ENCODE peak calls at places on chromosome 17, in five cellular contexts. Y is IMR-90, J is mesenchymal stem cell, W is neuronal stem cell, E is H1. Q is an unnamed sample.

GRCh38 chr17:44004761-44005526 is 522 bp downstream of the NAGS start:
- DNase-seq in J (no peak), Y (no peak), W (no peak), E (no peak), Q (peak; percentile 36)

GRCh38 chr17:73211745-73212144 is 18.9 kb downstream of the COG1 start:
- DNase-seq in J (no peak), Y (no peak), W (no peak), E (no peak), Q (no peak)

GRCh38 chr17:11797803-11798202 is 199.5 kb downstream of the ZNF18 start:
- DNase-seq in Y (no peak), J (no peak), E (no peak), W (no peak), Q (peak; percentile 6)

GRCh38 chr17:79835470-79835899 is 3.8 kb downstream of the CBX4 start:
- DNase-seq in W (no peak), J (no peak), E (no peak), Y (no peak), Q (peak; percentile 77)

GRCh38 chr17:82297804-82298537 is 19.4 kb downstream of the CD7 start:
- DNase-seq in J (peak; percentile 89), E (no peak), W (no peak), Y (peak; percentile 96), Q (no peak)

GRCh38 chr17:29722411-29723198 is 99.9 kb upstream of the CORO6 start:
- DNase-seq in E (no peak), J (peak; percentile 88), W (no peak), Y (peak; percentile 73), Q (no peak)

GRCh38 chr17:48175692-48176450 is 68.3 kb downstream of the SNX11 start:
- DNase-seq in W (no peak), E (no peak), Y (peak; percentile 30), J (peak; percentile 29), Q (no peak)

GRCh38 chr17:76405607-76405966 is 21.2 kb downstream of the SPHK1 start:
- DNase-seq in E (no peak), W (no peak), J (no peak), Y (no peak), Q (no peak)

GRCh38 chr17:37088913-37089312 is 140.2 kb downstream of the AATF start:
- DNase-seq in E (no peak), J (no peak), W (no peak), Y (no peak), Q (no peak)

GRCh38 chr17:45997166-45997565 is 1.9 kb upstream of the STH start:
- DNase-seq in Y (no peak), E (no peak), J (no peak), W (no peak), Q (no peak)

GRCh38 chr17:75059369-75060345 is 12.6 kb downstream of the KCTD2 start:
- DNase-seq in W (no peak), E (no peak), Y (peak; percentile 81), J (peak; percentile 78), Q (peak; percentile 55)

GRCh38 chr17:77428901-77429734 is 288.3 kb downstream of the SEC14L1 start:
- DNase-seq in J (no peak), Y (no peak), E (no peak), W (no peak), Q (no peak)

GRCh38 chr17:50538549-50539410 is 6.2 kb downstream of the EPN3 start:
- DNase-seq in E (no peak), J (no peak), Y (no peak), W (no peak), Q (no peak)

GRCh38 chr17:79839363-79840203 is at the start of gene CBX4:
- DNase-seq in J (peak; percentile 91), E (no peak), Y (peak; percentile 90), W (peak; percentile 88), Q (peak; percentile 92)

GRCh38 chr17:1644493-1645206 is 882 bp downstream of the SCARF1 start:
- DNase-seq in E (no peak), J (peak; percentile 69), W (no peak), Y (peak; percentile 73), Q (no peak)

GRCh38 chr17:80657561-80657960 is 112.9 kb downstream of the RPTOR start:
- DNase-seq in J (no peak), W (no peak), E (no peak), Y (no peak), Q (no peak)

GRCh38 chr17:9363440-9364350 is 211.9 kb downstream of the STX8 start:
- DNase-seq in W (no peak), E (no peak), Y (peak; percentile 72), J (peak; percentile 74), Q (no peak)

GRCh38 chr17:76667786-76668453 is 24.4 kb upstream of the ST6GALNAC1 start:
- DNase-seq in J (peak; percentile 18), E (no peak), W (no peak), Y (no peak), Q (no peak)

GRCh38 chr17:81432873-81433451 is 37.7 kb downstream of the BAHCC1 start:
- DNase-seq in E (no peak), J (no peak), W (no peak), Y (no peak), Q (no peak)

GRCh38 chr17:48954300-48954755 is 9.7 kb upstream of the SNF8 start:
- DNase-seq in E (no peak), W (peak; percentile 32), J (peak; percentile 72), Y (peak; percentile 49), Q (peak; percentile 78)

GRCh38 chr17:82266142-82266541 is 7.4 kb downstream of the CSNK1D start:
- DNase-seq in J (no peak), W (no peak), Y (no peak), E (no peak), Q (no peak)

GRCh38 chr17:859461-860195 is 77.5 kb downstream of the MRM3 start:
- DNase-seq in E (no peak), J (peak; percentile 71), Y (peak; percentile 60), W (no peak), Q (no peak)

GRCh38 chr17:34171245-34171818 is 83.8 kb upstream of the CCL2 start:
- DNase-seq in W (peak; percentile 43), J (peak; percentile 48), E (no peak), Y (peak; percentile 53), Q (peak; percentile 86)

GRCh38 chr17:55421179-55421934 is at the start of gene MMD:
- DNase-seq in E (no peak), J (no peak), Y (no peak), W (peak; percentile 62), Q (no peak)

GRCh38 chr17:78734841-78735641 is 47.0 kb downstream of the CYTH1 start:
- DNase-seq in Y (no peak), E (no peak), J (no peak), W (no peak), Q (no peak)

GRCh38 chr17:78737332-78737731 is 44.7 kb downstream of the CYTH1 start:
- DNase-seq in J (peak; percentile 88), E (no peak), W (no peak), Y (peak; percentile 83), Q (peak; percentile 54)

GRCh38 chr17:78738245-78738644 is 43.8 kb downstream of the CYTH1 start:
- DNase-seq in W (no peak), Y (no peak), J (no peak), E (no peak), Q (peak; percentile 49)

GRCh38 chr17:78735832-78736525 is 46.1 kb downstream of the CYTH1 start:
- DNase-seq in Y (no peak), J (peak; percentile 46), E (no peak), W (no peak), Q (peak; percentile 67)

DNA sequence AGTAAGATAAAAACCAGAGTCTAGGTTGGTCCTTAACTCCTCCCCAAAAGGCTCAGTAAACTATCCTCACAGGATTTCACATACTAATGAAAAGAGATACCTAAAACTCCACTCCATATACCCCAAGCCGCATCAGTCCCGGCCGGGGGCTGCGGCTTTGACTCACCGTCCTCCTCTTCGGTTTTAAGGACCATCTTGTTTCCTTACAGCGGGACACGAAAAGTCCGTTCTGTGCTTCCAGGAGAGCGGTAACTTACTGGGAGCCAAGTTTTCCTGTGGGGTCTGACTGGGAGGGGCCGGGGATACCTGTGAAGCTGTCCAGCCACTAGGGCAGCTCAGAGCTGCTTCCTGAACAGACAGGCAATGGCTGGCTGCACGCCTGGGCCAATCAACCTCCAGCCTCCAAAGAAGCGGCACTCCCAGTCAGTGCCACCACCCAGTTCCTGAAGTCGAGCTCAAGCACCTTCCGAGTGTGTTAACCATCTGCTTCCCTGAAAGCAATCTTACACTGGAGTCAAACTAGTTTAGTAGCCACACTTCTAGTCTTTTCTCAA is 45.5 kb downstream of the CYTH1 start:
- DNase-seq in Y (no peak), E (no peak), J (no peak), W (no peak), Q (peak; percentile 72)
- H3K4me3 ChIP-seq in Y (no peak overlapping the region), E (no peak overlapping the region), J (peak overlapping the region; percentile 73), W (no peak overlapping the region), Q (no peak overlapping the region)

DNA sequence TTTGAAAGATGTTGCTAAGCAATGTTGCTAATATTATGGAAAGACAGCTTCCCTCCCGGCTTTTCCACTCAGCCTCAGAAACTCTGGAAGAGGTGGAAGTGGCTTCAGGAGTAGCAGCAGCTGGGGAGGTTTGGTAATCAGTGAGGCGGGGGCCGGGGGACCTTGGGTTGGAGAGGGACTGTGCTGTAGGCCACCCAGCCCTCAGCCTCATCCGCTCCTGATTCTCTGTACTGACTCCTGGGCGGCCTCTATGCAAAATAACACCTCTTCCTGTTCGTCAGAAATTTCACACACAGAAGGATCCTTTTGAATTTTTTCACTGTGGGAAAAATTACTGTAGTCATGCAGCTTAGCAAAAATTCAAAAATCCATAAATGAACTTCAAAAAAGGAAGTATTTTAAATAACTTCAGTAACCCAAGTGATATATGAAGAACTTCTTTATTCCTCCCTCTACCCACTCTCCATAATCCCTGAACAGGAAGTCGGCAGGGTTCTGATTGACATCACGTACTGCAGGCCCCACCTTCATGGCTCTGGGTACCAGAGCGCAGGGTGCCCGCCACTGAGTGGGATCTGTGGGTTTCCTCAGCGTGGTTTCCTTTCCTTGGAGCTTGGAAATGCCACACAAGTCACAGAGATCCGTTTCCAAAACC is 51.5 kb downstream of the RAP1GAP2 start:
- DNase-seq in E (no peak), Y (no peak), J (no peak), W (no peak), Q (no peak)
- H2BK15ac ChIP-seq in E (no peak overlapping the region), Y (no peak overlapping the region), J (no peak overlapping the region), W (no peak overlapping the region), Q (no peak overlapping the region)

GRCh38 chr17:4899341-4900230 is at the start of gene C17orf107:
- DNase-seq in E (no peak), J (no peak), Y (peak; percentile 79), W (no peak), Q (peak; percentile 38)
- H3K4me3 ChIP-seq in E (peak within 1 kb of the TSS; percentile 36), J (peak within 1 kb of the TSS; percentile 80), Y (peak within 1 kb of the TSS; percentile 45), W (no peak within 1 kb of the TSS), Q (no peak within 1 kb of the TSS)

GRCh38 chr17:41578538-41578937 is 6.7 kb upstream of the KRT9 start:
- DNase-seq in W (no peak), E (no peak), J (no peak), Y (no peak), Q (no peak)

GRCh38 chr17:41579484-41580243 is 7.0 kb downstream of the KRT14 start:
- DNase-seq in Y (peak; percentile 54), W (peak; percentile 91), E (peak; percentile 78), J (peak; percentile 73), Q (peak; percentile 95)

GRCh38 chr17:41578971-41579370 is 7.1 kb upstream of the KRT9 start:
- DNase-seq in E (no peak), W (no peak), Y (no peak), J (no peak), Q (no peak)

GRCh38 chr17:41571561-41572434 is at the start of gene KRT9:
- DNase-seq in Y (no peak), J (no peak), E (no peak), W (no peak), Q (no peak)

DNA sequence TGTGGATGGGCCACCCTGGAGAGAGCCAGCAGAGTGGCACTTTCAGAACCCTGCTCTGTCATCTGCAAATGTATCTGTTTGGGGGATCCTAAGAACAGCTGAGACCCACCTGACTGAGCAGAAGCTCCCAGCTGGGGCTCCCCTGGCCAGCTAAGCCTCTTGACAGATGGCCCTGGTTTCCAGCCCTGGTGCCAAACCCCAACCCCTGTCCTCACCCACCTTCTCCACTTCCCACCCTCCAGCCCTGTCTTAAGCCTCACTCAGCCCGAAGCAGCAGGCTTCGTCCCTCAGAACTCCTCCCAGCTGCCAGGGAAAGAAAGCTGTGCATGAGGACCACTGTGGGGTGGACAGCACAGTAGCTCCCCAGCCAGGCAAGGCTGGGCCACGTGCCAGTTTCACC is 3.5 kb upstream of the KRT9 start:
- DNase-seq in W (no peak), E (no peak), J (no peak), Y (no peak), Q (no peak)
- H2BK15ac ChIP-seq in W (no peak overlapping the region), E (no peak overlapping the region), J (no peak overlapping the region), Y (no peak overlapping the region), Q (no peak overlapping the region)

Q was measured in mesendoderm.